ENCODE peak calls at places on chromosome 18, in five cellular contexts. One of them, this sample, is unnamed.

GRCh38 chr18:27746241-27746640 is 430.7 kb downstream of the CDH2 start:
- DNase-seq in fibroblast of pulmonary artery: no peak
- DNase-seq in A673: no peak
- DNase-seq in CD4-positive, alpha-beta T cell: no peak
- DNase-seq in B cell: no peak
- DNase-seq in this sample: no peak

GRCh38 chr18:9658111-9658641 is 43.8 kb upstream of the PPP4R1 start:
- DNase-seq in B cell: no peak
- DNase-seq in CD4-positive, alpha-beta T cell: no peak
- DNase-seq in fibroblast of pulmonary artery: no peak
- DNase-seq in A673: no peak
- DNase-seq in this sample: no peak

GRCh38 chr18:72762505-72763122 is 105.2 kb downstream of the NETO1 start:
- DNase-seq in B cell: peak; percentile 71
- DNase-seq in fibroblast of pulmonary artery: peak; percentile 76
- DNase-seq in CD4-positive, alpha-beta T cell: no peak
- DNase-seq in A673: peak; percentile 82
- DNase-seq in this sample: peak; percentile 29

GRCh38 chr18:26438980-26439379 is 109.4 kb downstream of the KCTD1 start:
- DNase-seq in B cell: peak; percentile 54
- DNase-seq in fibroblast of pulmonary artery: no peak
- DNase-seq in CD4-positive, alpha-beta T cell: no peak
- DNase-seq in A673: no peak
- DNase-seq in this sample: peak; percentile 61

GRCh38 chr18:43606800-43607199 is 329.5 kb upstream of the SYT4 start:
- DNase-seq in A673: no peak
- DNase-seq in CD4-positive, alpha-beta T cell: no peak
- DNase-seq in B cell: no peak
- DNase-seq in fibroblast of pulmonary artery: no peak
- DNase-seq in this sample: no peak

GRCh38 chr18:46536215-46536874 is 120.7 kb downstream of the LOXHD1 start:
- DNase-seq in CD4-positive, alpha-beta T cell: no peak
- DNase-seq in B cell: no peak
- DNase-seq in fibroblast of pulmonary artery: no peak
- DNase-seq in A673: peak; percentile 49
- DNase-seq in this sample: no peak

GRCh38 chr18:32770181-32770650 is 2.6 kb downstream of the KLHL14 start:
- DNase-seq in CD4-positive, alpha-beta T cell: no peak
- DNase-seq in fibroblast of pulmonary artery: no peak
- DNase-seq in B cell: peak; percentile 59
- DNase-seq in A673: no peak
- DNase-seq in this sample: peak; percentile 17

GRCh38 chr18:42977982-42978595 is 137.4 kb downstream of the RIT2 start:
- DNase-seq in A673: no peak
- DNase-seq in fibroblast of pulmonary artery: no peak
- DNase-seq in CD4-positive, alpha-beta T cell: no peak
- DNase-seq in B cell: no peak
- DNase-seq in this sample: no peak

GRCh38 chr18:35707674-35708073 is 126.1 kb downstream of the GALNT1 start:
- DNase-seq in A673: no peak
- DNase-seq in fibroblast of pulmonary artery: no peak
- DNase-seq in B cell: no peak
- DNase-seq in CD4-positive, alpha-beta T cell: no peak
- DNase-seq in this sample: no peak

GRCh38 chr18:31497404-31497710 is 620 bp upstream of the DSG2 start:
- DNase-seq in CD4-positive, alpha-beta T cell: no peak
- DNase-seq in fibroblast of pulmonary artery: no peak
- DNase-seq in B cell: no peak
- DNase-seq in A673: no peak
- DNase-seq in this sample: no peak

GRCh38 chr18:72868666-72869661 is 1.2 kb upstream of the NETO1 start:
- DNase-seq in B cell: peak; percentile 44
- DNase-seq in CD4-positive, alpha-beta T cell: no peak
- DNase-seq in fibroblast of pulmonary artery: no peak
- DNase-seq in A673: peak; percentile 44
- DNase-seq in this sample: peak; percentile 14

GRCh38 chr18:12449040-12449814 is 41.5 kb downstream of the PRELID3A start:
- DNase-seq in A673: no peak
- DNase-seq in fibroblast of pulmonary artery: no peak
- DNase-seq in B cell: no peak
- DNase-seq in CD4-positive, alpha-beta T cell: no peak
- DNase-seq in this sample: no peak

GRCh38 chr18:26181343-26181826 is 44.9 kb upstream of the TAF4B start:
- DNase-seq in A673: no peak
- DNase-seq in B cell: peak; percentile 33
- DNase-seq in CD4-positive, alpha-beta T cell: no peak
- DNase-seq in fibroblast of pulmonary artery: no peak
- DNase-seq in this sample: no peak

GRCh38 chr18:31103423-31103822 is 1.2 kb upstream of the DSC2 start:
- DNase-seq in A673: no peak
- DNase-seq in fibroblast of pulmonary artery: no peak
- DNase-seq in B cell: no peak
- DNase-seq in CD4-positive, alpha-beta T cell: no peak
- DNase-seq in this sample: no peak

GRCh38 chr18:21300616-21301200 is 58.7 kb downstream of the GREB1L start:
- DNase-seq in B cell: no peak
- DNase-seq in A673: no peak
- DNase-seq in CD4-positive, alpha-beta T cell: no peak
- DNase-seq in fibroblast of pulmonary artery: peak; percentile 9
- DNase-seq in this sample: no peak

GRCh38 chr18:80258640-80259039 is 11.3 kb upstream of the PARD6G start:
- DNase-seq in B cell: no peak
- DNase-seq in fibroblast of pulmonary artery: no peak
- DNase-seq in A673: no peak
- DNase-seq in CD4-positive, alpha-beta T cell: no peak
- DNase-seq in this sample: no peak

GRCh38 chr18:62106271-62106670 is 80.6 kb downstream of the PIGN start:
- DNase-seq in A673: no peak
- DNase-seq in fibroblast of pulmonary artery: peak; percentile 38
- DNase-seq in B cell: no peak
- DNase-seq in CD4-positive, alpha-beta T cell: no peak
- DNase-seq in this sample: no peak

GRCh38 chr18:9918016-9918680 is 4.3 kb downstream of the VAPA start:
- DNase-seq in B cell: no peak
- DNase-seq in fibroblast of pulmonary artery: peak; percentile 54
- DNase-seq in CD4-positive, alpha-beta T cell: no peak
- DNase-seq in A673: no peak
- DNase-seq in this sample: no peak

GRCh38 chr18:79965119-79965902 is 868 bp downstream of the HSBP1L1 start:
- DNase-seq in A673: peak; percentile 47
- DNase-seq in CD4-positive, alpha-beta T cell: no peak
- DNase-seq in B cell: no peak
- DNase-seq in fibroblast of pulmonary artery: peak; percentile 90
- DNase-seq in this sample: no peak

GRCh38 chr18:59155140-59155539 is 15.5 kb downstream of the SEC11C start:
- DNase-seq in fibroblast of pulmonary artery: peak; percentile 20
- DNase-seq in B cell: no peak
- DNase-seq in A673: no peak
- DNase-seq in CD4-positive, alpha-beta T cell: no peak
- DNase-seq in this sample: no peak

GRCh38 chr18:80210312-80211083 is 36.8 kb downstream of the PARD6G start:
- DNase-seq in CD4-positive, alpha-beta T cell: no peak
- DNase-seq in A673: no peak
- DNase-seq in fibroblast of pulmonary artery: no peak
- DNase-seq in B cell: no peak
- DNase-seq in this sample: peak; percentile 26

GRCh38 chr18:79922971-79923411 is 28.5 kb downstream of the SLC66A2 start:
- DNase-seq in fibroblast of pulmonary artery: no peak
- DNase-seq in B cell: no peak
- DNase-seq in CD4-positive, alpha-beta T cell: no peak
- DNase-seq in A673: no peak
- DNase-seq in this sample: no peak

GRCh38 chr18:47262397-47263196 is 11.1 kb upstream of the SKOR2 start:
- DNase-seq in B cell: no peak
- DNase-seq in CD4-positive, alpha-beta T cell: no peak
- DNase-seq in fibroblast of pulmonary artery: no peak
- DNase-seq in A673: no peak
- DNase-seq in this sample: no peak

GRCh38 chr18:62558015-62558663 is 35.3 kb downstream of the ZCCHC2 start:
- DNase-seq in CD4-positive, alpha-beta T cell: no peak
- DNase-seq in B cell: peak; percentile 11
- DNase-seq in A673: no peak
- DNase-seq in fibroblast of pulmonary artery: no peak
- DNase-seq in this sample: no peak

GRCh38 chr18:62634991-62635630 is 80.2 kb upstream of the PHLPP1 start:
- DNase-seq in B cell: no peak
- DNase-seq in CD4-positive, alpha-beta T cell: no peak
- DNase-seq in A673: no peak
- DNase-seq in fibroblast of pulmonary artery: no peak
- DNase-seq in this sample: no peak

GRCh38 chr18:56204052-56204451 is 434.3 kb downstream of the TXNL1 start:
- DNase-seq in B cell: no peak
- DNase-seq in fibroblast of pulmonary artery: no peak
- DNase-seq in CD4-positive, alpha-beta T cell: no peak
- DNase-seq in A673: no peak
- DNase-seq in this sample: no peak

GRCh38 chr18:53947092-53947640 is 277.3 kb downstream of the MBD2 start:
- DNase-seq in fibroblast of pulmonary artery: no peak
- DNase-seq in CD4-positive, alpha-beta T cell: no peak
- DNase-seq in A673: no peak
- DNase-seq in B cell: no peak
- DNase-seq in this sample: no peak

GRCh38 chr18:13500891-13501887 is 225.2 kb downstream of the FAM210A start:
- DNase-seq in A673: peak; percentile 47
- DNase-seq in fibroblast of pulmonary artery: peak; percentile 63
- DNase-seq in CD4-positive, alpha-beta T cell: no peak
- DNase-seq in B cell: no peak
- DNase-seq in this sample: no peak

GRCh38 chr18:79795446-79795845 is 2.3 kb upstream of the KCNG2 start:
- DNase-seq in A673: no peak
- DNase-seq in fibroblast of pulmonary artery: peak; percentile 35
- DNase-seq in CD4-positive, alpha-beta T cell: no peak
- DNase-seq in B cell: no peak
- DNase-seq in this sample: no peak

GRCh38 chr18:45212186-45213039 is 402.9 kb upstream of the SLC14A2 start:
- DNase-seq in B cell: peak; percentile 89
- DNase-seq in A673: peak; percentile 87
- DNase-seq in CD4-positive, alpha-beta T cell: peak; percentile 31
- DNase-seq in fibroblast of pulmonary artery: peak; percentile 90
- DNase-seq in this sample: peak; percentile 59
- TF ChIP-seq CTCF in B cell: peak; percentile 100
- TF ChIP-seq CTCF in A673: peak; percentile 99
- TF ChIP-seq CTCF in CD4-positive, alpha-beta T cell: peak; percentile 69
- TF ChIP-seq CTCF in fibroblast of pulmonary artery: no peak
- TF ChIP-seq CTCF in this sample: peak; percentile 95

DNA sequence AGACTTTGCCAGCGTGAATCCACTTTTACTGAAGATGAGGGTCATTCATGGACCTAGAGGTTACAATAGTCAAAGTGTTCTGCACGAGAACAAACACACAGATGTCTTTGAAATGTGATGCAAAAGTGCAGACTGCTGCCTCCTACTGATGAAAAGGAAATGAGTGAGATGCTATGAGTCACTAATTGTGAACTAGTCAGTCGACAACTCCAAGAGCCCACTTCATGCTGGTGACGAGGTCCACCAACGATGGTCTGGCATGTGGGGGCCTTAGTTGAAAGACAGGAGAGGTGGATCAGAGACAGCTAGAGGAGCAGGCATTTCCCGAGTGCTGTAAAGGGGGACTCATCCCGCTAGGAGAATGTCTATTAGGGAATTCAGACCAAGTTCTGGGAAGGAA is 17.1 kb upstream of the ZNF236 start:
- DNase-seq in B cell: no peak
- DNase-seq in CD4-positive, alpha-beta T cell: no peak
- DNase-seq in A673: peak; percentile 45
- DNase-seq in fibroblast of pulmonary artery: peak; percentile 37
- DNase-seq in this sample: no peak
- TF ChIP-seq CTCF in B cell: no peak
- TF ChIP-seq CTCF in CD4-positive, alpha-beta T cell: no peak
- TF ChIP-seq CTCF in A673: peak; percentile 23
- TF ChIP-seq CTCF in fibroblast of pulmonary artery: peak; percentile 37
- TF ChIP-seq CTCF in this sample: peak; percentile 2

GRCh38 chr18:8051388-8051787 is 484.3 kb downstream of the PTPRM start:
- DNase-seq in CD4-positive, alpha-beta T cell: no peak
- DNase-seq in fibroblast of pulmonary artery: peak; percentile 78
- DNase-seq in B cell: no peak
- DNase-seq in A673: no peak
- DNase-seq in this sample: no peak

GRCh38 chr18:8056723-8057122 is 489.6 kb downstream of the PTPRM start:
- DNase-seq in A673: no peak
- DNase-seq in B cell: no peak
- DNase-seq in fibroblast of pulmonary artery: no peak
- DNase-seq in CD4-positive, alpha-beta T cell: no peak
- DNase-seq in this sample: no peak

GRCh38 chr18:8049147-8049546 is 482.0 kb downstream of the PTPRM start:
- DNase-seq in fibroblast of pulmonary artery: no peak
- DNase-seq in CD4-positive, alpha-beta T cell: no peak
- DNase-seq in A673: no peak
- DNase-seq in B cell: no peak
- DNase-seq in this sample: no peak

GRCh38 chr18:8050616-8051314 is 483.6 kb downstream of the PTPRM start:
- DNase-seq in CD4-positive, alpha-beta T cell: no peak
- DNase-seq in A673: no peak
- DNase-seq in B cell: no peak
- DNase-seq in fibroblast of pulmonary artery: peak; percentile 37
- DNase-seq in this sample: no peak

DNA sequence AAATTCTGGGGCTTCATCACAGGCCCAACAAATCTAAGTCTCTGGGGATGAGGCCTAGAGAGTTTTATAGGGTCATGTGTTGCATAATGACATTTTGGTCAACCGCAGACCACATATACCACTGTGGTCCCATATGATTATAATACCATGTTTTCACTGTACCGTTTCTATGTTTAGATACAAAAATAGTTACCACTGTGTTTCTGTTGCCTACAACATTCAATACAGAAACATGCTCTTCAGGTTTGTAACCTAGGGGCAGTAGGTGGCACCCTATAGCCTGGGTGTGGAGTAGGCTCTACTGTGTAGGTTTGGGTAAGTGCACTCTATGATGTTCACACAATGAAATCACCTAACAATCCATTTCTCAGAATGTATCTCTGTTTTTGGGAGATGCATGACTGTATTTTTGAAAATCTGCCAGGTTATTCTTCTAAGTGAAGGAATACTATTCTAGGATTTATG is 485.2 kb downstream of the PTPRM start:
- DNase-seq in B cell: no peak
- DNase-seq in CD4-positive, alpha-beta T cell: no peak
- DNase-seq in fibroblast of pulmonary artery: peak; percentile 57
- DNase-seq in A673: no peak
- DNase-seq in this sample: no peak
- TF ChIP-seq CTCF in B cell: no peak
- TF ChIP-seq CTCF in CD4-positive, alpha-beta T cell: no peak
- TF ChIP-seq CTCF in fibroblast of pulmonary artery: no peak
- TF ChIP-seq CTCF in A673: no peak
- TF ChIP-seq CTCF in this sample: no peak

DNA sequence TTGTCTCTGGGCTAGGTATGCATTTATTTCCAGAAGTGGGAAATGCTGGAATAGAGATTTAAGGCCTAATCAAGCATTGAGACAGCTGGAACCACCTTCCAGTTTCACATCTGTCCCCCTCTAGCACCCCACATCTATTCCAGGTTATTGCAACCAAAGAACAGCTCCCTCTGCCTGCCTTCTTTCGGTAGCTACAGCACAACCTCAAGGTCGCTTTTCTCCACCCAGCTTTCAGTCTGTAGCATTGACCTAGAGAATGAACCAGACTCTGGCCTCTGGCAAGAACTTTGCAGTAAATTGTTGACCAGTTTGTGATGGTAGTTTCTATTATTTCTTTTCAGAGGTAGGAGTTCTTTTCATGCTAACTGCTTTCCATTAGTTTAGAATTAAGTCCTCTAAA is 484.2 kb downstream of the DLGAP1 start:
- DNase-seq in B cell: no peak
- DNase-seq in CD4-positive, alpha-beta T cell: no peak
- DNase-seq in A673: no peak
- DNase-seq in fibroblast of pulmonary artery: no peak
- DNase-seq in this sample: no peak
- TF ChIP-seq CTCF in B cell: no peak
- TF ChIP-seq CTCF in CD4-positive, alpha-beta T cell: no peak
- TF ChIP-seq CTCF in A673: peak; percentile 44
- TF ChIP-seq CTCF in fibroblast of pulmonary artery: no peak
- TF ChIP-seq CTCF in this sample: no peak

This sample was measured in GM10248.